ENCODE peak calls at places on chromosomes 16 and 17, in six cellular contexts. A is GM12878, L is GM23338, J is stomach, U is H1, M is esophagus muscularis mucosa. E is an unnamed sample.

GRCh38 chr17:54426287-54426886 is 474.3 kb upstream of the TOM1L1 start:
- DNase-seq in A (no peak), L (peak; percentile 71), J (no peak), U (no peak), M (no peak), E (no peak)

GRCh38 chr16:58507195-58507962 is 7.4 kb downstream of the NDRG4 start:
- DNase-seq in A (no peak), M (no peak), U (no peak), L (peak; percentile 50), J (peak; percentile 24), E (no peak)

GRCh38 chr17:19362293-19363113 is at the start of gene B9D1:
- DNase-seq in U (peak; percentile 97), A (peak; percentile 73), L (peak; percentile 93), J (peak; percentile 96), M (peak; percentile 97), E (peak; percentile 93)

GRCh38 chr16:4416200-4417032 is at the start of gene CORO7:
- DNase-seq in M (peak; percentile 99), A (peak; percentile 76), J (peak; percentile 98), L (peak; percentile 93), U (peak; percentile 97), E (peak; percentile 93)

GRCh38 chr17:29569245-29569950 is 897 bp downstream of the TP53I13 start:
- DNase-seq in M (no peak), J (no peak), L (no peak), U (no peak), A (no peak), E (no peak)

GRCh38 chr16:11233727-11234376 is 22.2 kb downstream of the SOCS1 start:
- DNase-seq in M (no peak), U (peak; percentile 60), A (no peak), J (no peak), L (peak; percentile 64), E (no peak)

GRCh38 chr17:50889528-50890118 is 23.5 kb upstream of the TOB1 start:
- DNase-seq in L (no peak), M (no peak), J (peak; percentile 23), A (no peak), U (no peak), E (no peak)

GRCh38 chr16:28491080-28491969 is 549 bp downstream of the CLN3 start:
- DNase-seq in J (no peak), A (no peak), U (peak; percentile 76), L (peak; percentile 64), M (peak; percentile 94), E (peak; percentile 33)

GRCh38 chr17:1908699-1909309 is 79.0 kb downstream of the RPA1 start:
- DNase-seq in A (no peak), J (peak; percentile 65), U (no peak), M (no peak), L (peak; percentile 87), E (peak; percentile 64)

GRCh38 chr16:63776437-63776836 is 1345.4 kb downstream of the CDH11 start:
- DNase-seq in J (no peak), M (no peak), L (no peak), U (no peak), A (no peak), E (no peak)

GRCh38 chr16:66008136-66008535 is 358.4 kb upstream of the CDH5 start:
- DNase-seq in L (no peak), M (no peak), U (no peak), J (no peak), A (no peak), E (no peak)

GRCh38 chr16:4915226-4915761 is 21.7 kb downstream of the PPL start:
- DNase-seq in A (no peak), M (no peak), J (no peak), U (no peak), L (no peak), E (no peak)

GRCh38 chr16:85470873-85471272 is 142.2 kb upstream of the GSE1 start:
- DNase-seq in U (no peak), L (no peak), A (no peak), J (no peak), M (no peak), E (no peak)

GRCh38 chr17:41505007-41505835 is at the start of gene KRT13:
- DNase-seq in J (no peak), U (no peak), L (no peak), M (no peak), A (no peak), E (no peak)

GRCh38 chr17:15963670-15964110 is 18.8 kb downstream of the ADORA2B start:
- DNase-seq in U (no peak), J (no peak), A (no peak), L (no peak), M (no peak), E (peak; percentile 44)

GRCh38 chr17:27529230-27529796 is 73.1 kb downstream of the KSR1 start:
- DNase-seq in L (no peak), U (no peak), M (no peak), J (no peak), A (no peak), E (peak; percentile 33)

GRCh38 chr17:40621558-40621957 is 26.1 kb downstream of the SMARCE1 start:
- DNase-seq in J (no peak), A (no peak), L (no peak), U (no peak), M (no peak), E (no peak)

GRCh38 chr17:77692571-77693161 is 265.8 kb upstream of the TNRC6C start:
- DNase-seq in L (no peak), M (peak; percentile 90), A (no peak), U (no peak), J (no peak), E (no peak)

GRCh38 chr16:68664297-68664696 is 19.2 kb downstream of the CDH3 start:
- DNase-seq in U (no peak), L (no peak), M (no peak), J (no peak), A (no peak), E (no peak)

GRCh38 chr16:75496546-75496945 is 1.3 kb upstream of the CHST6 start:
- DNase-seq in U (no peak), L (no peak), M (no peak), A (no peak), J (no peak), E (no peak)

GRCh38 chr17:1562178-1562643 is 381 bp downstream of the PITPNA start:
- DNase-seq in M (no peak), A (no peak), U (no peak), J (peak; percentile 50), L (peak; percentile 50), E (peak; percentile 23)

GRCh38 chr16:30379165-30379783 is 3.1 kb downstream of the SEPTIN1 start:
- DNase-seq in M (no peak), L (no peak), J (no peak), A (no peak), U (no peak), E (no peak)

GRCh38 chr17:68351395-68351794 is 60.1 kb downstream of the ARSG start:
- DNase-seq in M (no peak), A (no peak), J (no peak), U (no peak), L (no peak), E (no peak)

GRCh38 chr16:401468-402348 is at the start of gene DECR2:
- DNase-seq in L (peak; percentile 95), U (peak; percentile 98), A (peak; percentile 40), J (peak; percentile 99), M (peak; percentile 99), E (peak; percentile 87)

GRCh38 chr16:85497622-85498314 is 115.4 kb upstream of the GSE1 start:
- DNase-seq in M (no peak), A (no peak), U (no peak), L (no peak), J (no peak), E (no peak)

GRCh38 chr16:19613834-19614233 is 58.3 kb downstream of the VPS35L start:
- DNase-seq in A (no peak), J (no peak), M (no peak), U (no peak), L (no peak), E (no peak)

DNA sequence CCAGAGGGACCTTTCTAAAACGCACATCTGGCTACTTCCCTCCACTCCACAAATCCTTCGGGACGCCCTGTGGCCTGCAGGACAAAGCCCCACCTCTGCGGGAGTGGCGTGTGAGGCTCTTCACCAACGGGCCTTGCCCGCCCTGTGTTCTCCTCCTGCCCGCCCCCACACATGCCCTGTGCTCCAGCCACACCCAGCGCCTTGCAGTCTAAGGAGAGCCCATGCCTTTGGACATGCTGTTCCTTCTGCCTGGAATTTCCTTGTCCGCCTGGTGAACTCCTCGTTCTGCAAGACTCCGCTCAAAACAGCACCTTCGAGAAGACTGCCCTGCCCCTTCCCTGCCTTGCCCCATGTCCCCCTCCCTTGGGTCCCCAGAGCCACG is 7.4 kb downstream of the ELOB start:
- DNase-seq in L (no peak), J (peak; percentile 75), U (no peak), M (no peak), A (no peak), E (no peak)
- TF ChIP-seq POLR2AphosphoS5 in L (no peak), J (peak; percentile 66), U (no peak), M (no peak), A (peak; percentile 7), E (no peak)

GRCh38 chr17:81840826-81841778 is 6.3 kb upstream of the PPP1R27 start:
- DNase-seq in L (peak; percentile 37), A (no peak), J (peak; percentile 66), U (no peak), M (no peak), E (no peak)
- TF ChIP-seq POLR2AphosphoS5 in L (no peak), A (no peak), J (no peak), U (no peak), M (no peak), E (no peak)

DNA sequence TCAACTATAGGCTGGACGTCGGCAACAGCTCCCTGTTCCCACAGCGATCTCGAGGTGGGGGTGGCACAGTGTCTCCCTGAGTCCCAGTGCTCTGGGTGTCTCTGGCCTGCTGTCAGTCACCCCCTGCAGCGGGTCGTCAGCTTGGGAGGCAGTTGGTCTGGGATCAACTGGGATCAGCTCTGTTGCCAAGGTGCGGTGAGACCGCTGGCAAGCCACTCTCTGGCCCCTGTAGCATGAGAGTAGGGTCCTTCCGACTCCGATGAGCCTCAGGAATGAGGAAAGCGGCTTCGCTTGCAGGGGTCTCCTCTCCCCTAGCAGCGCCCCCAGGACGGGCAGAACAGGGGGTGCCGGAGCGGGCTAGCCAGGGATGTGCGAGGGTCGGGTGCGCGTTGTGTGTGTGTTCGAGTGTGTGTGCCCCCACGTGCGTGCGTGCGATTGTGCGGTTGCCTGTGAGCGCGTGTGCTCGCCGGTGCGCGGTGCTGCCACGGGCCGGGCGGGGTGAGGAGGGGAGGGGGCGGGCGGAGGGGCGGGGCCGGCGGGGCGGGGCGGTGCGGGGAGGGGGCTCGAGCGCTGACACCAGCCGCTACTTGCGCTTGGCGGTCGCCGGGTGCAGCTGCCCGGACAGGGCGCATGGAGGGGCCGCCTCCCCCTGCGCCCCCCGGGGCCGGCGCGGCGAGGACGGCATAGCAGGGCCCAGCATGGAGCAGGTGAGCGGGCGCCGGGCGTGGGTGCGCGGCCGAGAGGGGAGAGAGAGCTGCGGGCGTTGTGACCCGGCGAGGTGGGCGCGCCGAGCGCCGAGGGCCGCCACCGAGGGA is 9.4 kb upstream of the ARHGAP23 start:
- DNase-seq in M (no peak), J (no peak), U (peak; percentile 73), L (peak; percentile 62), A (no peak), E (no peak)
- TF ChIP-seq POLR2AphosphoS5 in M (no peak), J (no peak), U (no peak), L (peak; percentile 71), A (no peak), E (no peak)

DNA sequence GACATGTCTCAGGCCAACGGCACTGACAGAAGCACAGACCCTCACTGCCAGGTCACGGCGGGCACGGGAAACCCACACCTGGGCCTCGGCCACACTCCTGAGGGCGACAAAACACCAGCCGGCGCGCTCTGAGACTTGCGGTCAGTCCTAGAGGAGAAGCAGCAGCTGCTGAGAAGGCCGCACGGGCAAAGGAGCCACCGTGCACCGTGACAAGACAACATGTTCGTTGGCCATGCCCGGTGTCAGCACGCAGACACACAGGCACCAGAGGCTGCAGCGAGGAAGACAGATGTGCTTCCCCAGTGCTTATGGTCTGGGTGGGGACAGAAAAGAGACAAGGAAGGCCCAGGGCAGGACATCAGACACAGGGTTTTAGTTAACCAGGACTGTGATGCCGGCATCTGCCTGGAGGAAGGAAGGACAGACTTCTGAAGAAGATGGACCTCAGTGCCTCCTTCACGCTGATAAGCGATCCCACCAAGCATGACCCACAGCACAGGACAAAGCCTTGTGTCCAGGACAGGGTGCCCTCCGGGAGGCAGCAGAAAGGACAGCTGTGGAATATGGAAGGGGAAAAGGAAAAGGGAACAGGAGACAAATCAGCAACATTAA is 84.0 kb downstream of the ANKRD11 start:
- DNase-seq in U (no peak), A (no peak), M (no peak), J (no peak), L (no peak), E (no peak)
- TF ChIP-seq POLR2AphosphoS5 in U (no peak), A (no peak), M (no peak), J (no peak), L (no peak), E (no peak)

E was measured in endothelial cell of umbilical vein.